ENCODE peak calls at places on chromosomes 12 and 14, in seven cellular contexts. F is K562, J is HCT116, B is HepG2, K is NT2/D1, U is GM12878, Z is H1. N is an unnamed sample.

GRCh38 chr12:110913119-110914056 is 7.0 kb downstream of the MYL2 start:
- DNase-seq in K (no peak), F (no peak), B (no peak), J (no peak), U (peak; percentile 95), Z (no peak), N (no peak)

GRCh38 chr12:131075611-131076010 is 121.9 kb downstream of the ADGRD1 start:
- DNase-seq in J (no peak), B (no peak), K (no peak), F (no peak), Z (no peak), U (no peak), N (no peak)

GRCh38 chr12:6828671-6829531 is 694 bp downstream of the P3H3 start:
- DNase-seq in Z (no peak), F (peak; percentile 49), J (no peak), B (no peak), U (no peak), K (peak; percentile 80), N (peak; percentile 81)

GRCh38 chr14:104731249-104731924 is 7.4 kb downstream of the ADSS1 start:
- DNase-seq in Z (no peak), U (no peak), J (no peak), K (no peak), F (peak; percentile 54), B (peak; percentile 73), N (peak; percentile 75)

GRCh38 chr12:89309452-89309802 is 42.9 kb downstream of the DUSP6 start:
- DNase-seq in Z (no peak), B (no peak), U (no peak), F (no peak), J (no peak), K (no peak), N (no peak)

GRCh38 chr12:102498471-102498870 is 18.1 kb upstream of the IGF1 start:
- DNase-seq in U (no peak), K (no peak), J (no peak), B (no peak), F (no peak), Z (no peak), N (no peak)

GRCh38 chr14:21917699-21918436 is 244.2 kb upstream of the OR4E1 start:
- DNase-seq in U (peak; percentile 3), Z (no peak), B (peak; percentile 56), F (peak; percentile 24), K (no peak), J (peak; percentile 31), N (peak; percentile 11)

GRCh38 chr14:75342762-75343599 is 64.4 kb downstream of the FOS start:
- DNase-seq in Z (no peak), B (no peak), J (no peak), F (no peak), U (peak; percentile 57), K (no peak), N (no peak)

GRCh38 chr14:50835280-50835679 is 4.3 kb upstream of the NIN start:
- DNase-seq in F (no peak), B (peak; percentile 61), Z (no peak), K (no peak), U (peak; percentile 79), J (no peak), N (no peak)

GRCh38 chr12:64491718-64492117 is 39.8 kb downstream of the TBK1 start:
- DNase-seq in J (no peak), B (no peak), U (no peak), K (no peak), F (no peak), Z (no peak), N (no peak)

GRCh38 chr14:21987937-21988336 is 314.3 kb upstream of the OR4E1 start:
- DNase-seq in B (peak; percentile 68), Z (no peak), F (peak; percentile 37), J (peak; percentile 45), K (no peak), U (no peak), N (peak; percentile 11)

GRCh38 chr12:14884458-14884878 is 1.2 kb downstream of the MGP start:
- DNase-seq in U (peak; percentile 70), J (no peak), F (no peak), B (no peak), K (no peak), Z (no peak), N (peak; percentile 9)

GRCh38 chr12:1056390-1056789 is 65.4 kb downstream of the ERC1 start:
- DNase-seq in B (no peak), U (no peak), J (no peak), K (no peak), F (no peak), Z (peak; percentile 5), N (no peak)

GRCh38 chr12:62844915-62845314 is 90.0 kb downstream of the PPM1H start:
- DNase-seq in F (no peak), U (no peak), J (no peak), B (no peak), Z (no peak), K (no peak), N (no peak)

GRCh38 chr12:108304633-108305032 is 34.5 kb downstream of the CMKLR1 start:
- DNase-seq in F (no peak), Z (no peak), K (no peak), J (no peak), B (no peak), U (no peak), N (peak; percentile 47)

GRCh38 chr14:94466706-94467370 is 9.2 kb downstream of the SERPINA9 start:
- DNase-seq in F (no peak), Z (no peak), U (no peak), J (no peak), K (no peak), B (no peak), N (no peak)

DNA sequence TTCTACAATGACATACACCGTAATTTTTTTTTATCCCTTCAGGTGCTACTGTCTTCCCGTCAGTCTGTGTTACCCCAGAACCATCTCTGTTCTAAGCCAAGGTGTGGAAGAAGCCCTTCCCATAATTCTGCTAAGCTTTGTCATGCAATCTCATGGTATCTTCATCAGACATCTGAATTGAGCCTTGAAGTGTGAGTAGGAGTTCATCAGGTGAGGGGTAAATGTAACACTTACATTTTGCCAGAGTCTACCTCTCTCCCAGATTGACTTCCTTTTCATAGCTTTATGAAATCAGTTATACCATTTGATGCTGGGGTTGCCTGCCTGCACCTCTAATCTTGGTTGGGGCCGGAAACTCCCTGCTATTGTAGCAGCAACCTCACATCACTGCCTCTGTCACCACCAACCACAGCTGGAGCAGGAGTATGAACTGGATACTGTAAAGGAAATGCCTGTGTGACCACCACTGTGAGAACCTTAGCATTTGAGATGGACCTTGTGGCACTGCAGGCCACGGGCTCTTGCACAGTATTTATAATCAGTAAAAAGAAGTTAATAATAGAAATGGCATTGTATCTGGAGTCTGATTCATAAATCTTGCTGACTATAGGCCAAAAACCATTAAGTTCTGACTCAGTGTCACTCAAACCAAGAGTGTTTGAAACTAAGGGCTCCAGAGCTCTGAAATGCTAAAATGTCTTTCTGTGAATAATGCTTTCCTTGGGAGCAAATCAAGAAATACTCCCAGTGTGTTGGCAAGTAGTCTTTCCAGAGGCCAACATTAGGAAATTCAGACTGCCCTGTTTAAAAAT is 58.6 kb upstream of the STK38L start:
- DNase-seq in K (no peak), F (no peak), Z (no peak), J (no peak), U (peak; percentile 85), B (no peak), N (no peak)
- TF ChIP-seq YY1 in K (no peak), F (no peak), Z (no peak), J (no peak), U (no peak), B (no peak), N (no peak)

GRCh38 chr14:100544506-100545141 is 42.6 kb downstream of the BEGAIN start:
- DNase-seq in U (no peak), K (no peak), F (no peak), Z (no peak), J (no peak), B (no peak), N (no peak)
- TF ChIP-seq YY1 in U (no peak), K (no peak), F (no peak), Z (no peak), J (no peak), B (no peak), N (no peak)

GRCh38 chr14:90796319-90796718 is 19.9 kb downstream of the TTC7B start:
- DNase-seq in K (no peak), Z (no peak), F (peak; percentile 27), U (no peak), B (no peak), J (no peak), N (no peak)
- TF ChIP-seq YY1 in K (no peak), Z (no peak), F (no peak), U (no peak), B (no peak), J (no peak), N (no peak)

DNA sequence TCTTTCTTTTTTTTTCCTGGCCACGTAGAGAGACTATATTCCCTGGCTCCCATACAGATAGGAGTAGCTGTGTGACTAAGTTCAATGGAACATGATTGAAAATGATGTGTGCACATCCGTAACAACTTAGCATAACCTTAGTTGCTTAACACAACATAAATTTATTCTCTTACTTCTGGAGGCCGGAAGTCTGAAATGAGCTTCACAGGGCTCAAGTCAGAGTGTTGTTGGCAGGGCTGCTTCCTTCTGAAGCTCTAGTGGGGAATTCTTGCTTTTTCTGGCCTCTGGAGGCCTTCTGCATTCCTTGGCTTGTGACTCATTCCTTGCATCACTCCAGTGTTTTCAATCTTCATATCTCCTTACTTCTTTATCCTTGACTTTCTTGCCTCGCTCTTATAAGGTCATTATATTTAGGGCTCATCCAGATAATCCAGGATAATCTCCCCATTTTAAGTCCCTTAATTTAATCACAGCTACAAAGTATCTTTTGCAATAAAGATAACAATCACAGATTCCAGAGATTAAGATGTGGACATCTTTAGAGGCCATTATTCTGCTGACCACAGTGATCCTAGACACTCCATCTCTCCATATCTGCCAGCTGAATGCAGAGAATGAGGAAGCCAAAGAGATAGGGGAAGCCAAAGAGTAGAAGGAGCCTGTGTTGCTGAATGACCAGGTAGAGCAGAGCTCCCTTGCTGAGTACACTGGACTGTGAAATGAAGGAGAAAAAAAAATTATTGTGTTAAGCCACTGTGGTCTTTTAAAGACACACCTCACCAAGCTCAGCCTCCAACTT is 21.0 kb upstream of the SNX6 start:
- DNase-seq in J (peak; percentile 56), F (no peak), K (no peak), B (no peak), Z (no peak), U (no peak), N (no peak)
- TF ChIP-seq YY1 in J (no peak), F (no peak), K (no peak), B (no peak), Z (no peak), U (no peak), N (no peak)

GRCh38 chr12:122813310-122813713 is 21.9 kb upstream of the HIP1R start:
- DNase-seq in J (no peak), F (no peak), Z (no peak), K (no peak), B (no peak), U (peak; percentile 49), N (no peak)
- TF ChIP-seq YY1 in J (no peak), F (no peak), Z (no peak), K (no peak), B (no peak), U (no peak), N (no peak)

DNA sequence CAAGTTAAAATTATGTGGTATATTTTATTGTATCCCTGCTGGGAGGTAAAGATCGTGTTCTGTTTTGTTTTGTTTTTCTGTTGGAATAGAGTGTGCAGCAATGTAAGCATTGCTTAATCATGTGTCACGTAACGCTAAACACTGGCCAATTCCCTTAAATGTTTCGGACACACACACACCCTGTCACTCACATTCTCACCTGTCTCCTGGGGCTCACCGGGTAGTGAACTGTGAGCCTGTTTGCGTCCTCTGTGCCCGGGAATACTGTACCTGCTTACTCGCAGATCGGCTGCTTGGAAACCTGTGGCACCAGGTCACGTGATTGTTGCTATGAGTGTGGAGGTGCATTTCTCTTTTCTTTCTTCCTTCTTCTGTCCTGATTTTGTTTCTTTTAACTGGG is 181.3 kb downstream of the ESR2 start:
- DNase-seq in K (no peak), B (no peak), Z (no peak), F (no peak), U (no peak), J (no peak), N (no peak)
- TF ChIP-seq YY1 in K (no peak), B (no peak), Z (no peak), F (no peak), U (no peak), J (no peak), N (no peak)

N was measured in SK-N-SH.